ENCODE peak calls at places on chromosomes 7 and 10, in eight cellular contexts. C, R, H, W, I, S, L and Z are unnamed samples.

GRCh38 chr10:11270135-11270857 is 252.6 kb downstream of the CELF2 start:
- DNase-seq in C (peak; percentile 74), R (peak; percentile 68), H (no peak), W (peak; percentile 48), I (peak; percentile 50), S (peak; percentile 71), L (peak; percentile 61), Z (peak; percentile 30)

GRCh38 chr7:23076774-23077173 is 28.8 kb upstream of the KLHL7 start:
- DNase-seq in C (no peak), R (no peak), H (no peak), W (no peak), I (no peak), S (no peak), L (no peak), Z (no peak)

GRCh38 chr7:140876519-140877248 is 48.0 kb downstream of the BRAF start:
- DNase-seq in C (no peak), R (no peak), H (peak; percentile 27), W (peak; percentile 84), I (no peak), S (no peak), L (no peak), Z (peak; percentile 34)

GRCh38 chr10:99807786-99808185 is 25.3 kb downstream of the ABCC2 start:
- DNase-seq in C (no peak), R (no peak), H (no peak), W (no peak), I (no peak), S (no peak), L (no peak), Z (no peak)

GRCh38 chr7:5445991-5446594 is 22.5 kb upstream of the TNRC18 start:
- DNase-seq in C (no peak), R (no peak), H (no peak), W (no peak), I (no peak), S (no peak), L (peak; percentile 50), Z (no peak)

GRCh38 chr7:155878250-155878649 is 66.0 kb upstream of the SHH start:
- DNase-seq in C (no peak), R (no peak), H (no peak), W (no peak), I (no peak), S (no peak), L (no peak), Z (no peak)

GRCh38 chr10:69723653-69724052 is 78.1 kb upstream of the COL13A1 start:
- DNase-seq in C (no peak), R (no peak), H (no peak), W (no peak), I (no peak), S (no peak), L (no peak), Z (no peak)

GRCh38 chr10:35204650-35205319 is 78.1 kb downstream of the CREM start:
- DNase-seq in C (no peak), R (no peak), H (no peak), W (no peak), I (no peak), S (no peak), L (no peak), Z (no peak)

GRCh38 chr10:133318494-133319127 is 9.9 kb downstream of the ZNF511 start:
- DNase-seq in C (peak; percentile 70), R (peak; percentile 68), H (no peak), W (peak; percentile 42), I (no peak), S (no peak), L (peak; percentile 56), Z (no peak)

GRCh38 chr7:107446988-107447387 is 22.9 kb upstream of the GPR22 start:
- DNase-seq in C (no peak), R (no peak), H (no peak), W (peak; percentile 52), I (no peak), S (no peak), L (no peak), Z (no peak)

GRCh38 chr7:116252249-116252648 is 41.9 kb downstream of the TES start:
- DNase-seq in C (no peak), R (no peak), H (no peak), W (no peak), I (no peak), S (no peak), L (no peak), Z (no peak)

GRCh38 chr7:116246357-116246756 is 36.0 kb downstream of the TES start:
- DNase-seq in C (no peak), R (no peak), H (no peak), W (no peak), I (no peak), S (no peak), L (no peak), Z (no peak)

GRCh38 chr7:116251675-116252074 is 41.3 kb downstream of the TES start:
- DNase-seq in C (no peak), R (no peak), H (no peak), W (no peak), I (no peak), S (no peak), L (no peak), Z (no peak)

GRCh38 chr7:116249969-116250553 is 39.7 kb downstream of the TES start:
- DNase-seq in C (no peak), R (no peak), H (no peak), W (peak; percentile 76), I (peak; percentile 52), S (no peak), L (peak; percentile 57), Z (no peak)
- TF ChIP-seq CTCF in C (peak; percentile 15), R (no peak), H (peak; percentile 65), W (peak; percentile 68), I (peak; percentile 21), S (peak; percentile 13), L (peak; percentile 55), Z (peak; percentile 69)

GRCh38 chr7:27971171-27971570 is 209.4 kb downstream of the JAZF1 start:
- DNase-seq in C (no peak), R (no peak), H (no peak), W (no peak), I (no peak), S (no peak), L (no peak), Z (no peak)
- H3K4me3 ChIP-seq in C (no peak overlapping the region), R (no peak overlapping the region), H (no peak overlapping the region), W (no peak overlapping the region), I (no peak overlapping the region), S (no peak overlapping the region), L (no peak overlapping the region), Z (no peak overlapping the region)

GRCh38 chr10:102713483-102713813 is 749 bp downstream of the ARL3 start:
- DNase-seq in C (no peak), R (no peak), H (no peak), W (no peak), I (no peak), S (no peak), L (no peak), Z (no peak)

GRCh38 chr10:102712843-102713242 is 1.4 kb downstream of the ARL3 start:
- DNase-seq in C (no peak), R (no peak), H (no peak), W (no peak), I (no peak), S (no peak), L (no peak), Z (no peak)

GRCh38 chr10:102713814-102714620 is at the start of gene ARL3:
- DNase-seq in C (peak; percentile 94), R (peak; percentile 97), H (peak; percentile 89), W (peak; percentile 97), I (peak; percentile 98), S (peak; percentile 94), L (peak; percentile 95), Z (peak; percentile 93)

GRCh38 chr10:102715880-102716279 is 1.4 kb downstream of the SFXN2 start:
- DNase-seq in C (no peak), R (no peak), H (no peak), W (no peak), I (no peak), S (no peak), L (no peak), Z (no peak)

DNA sequence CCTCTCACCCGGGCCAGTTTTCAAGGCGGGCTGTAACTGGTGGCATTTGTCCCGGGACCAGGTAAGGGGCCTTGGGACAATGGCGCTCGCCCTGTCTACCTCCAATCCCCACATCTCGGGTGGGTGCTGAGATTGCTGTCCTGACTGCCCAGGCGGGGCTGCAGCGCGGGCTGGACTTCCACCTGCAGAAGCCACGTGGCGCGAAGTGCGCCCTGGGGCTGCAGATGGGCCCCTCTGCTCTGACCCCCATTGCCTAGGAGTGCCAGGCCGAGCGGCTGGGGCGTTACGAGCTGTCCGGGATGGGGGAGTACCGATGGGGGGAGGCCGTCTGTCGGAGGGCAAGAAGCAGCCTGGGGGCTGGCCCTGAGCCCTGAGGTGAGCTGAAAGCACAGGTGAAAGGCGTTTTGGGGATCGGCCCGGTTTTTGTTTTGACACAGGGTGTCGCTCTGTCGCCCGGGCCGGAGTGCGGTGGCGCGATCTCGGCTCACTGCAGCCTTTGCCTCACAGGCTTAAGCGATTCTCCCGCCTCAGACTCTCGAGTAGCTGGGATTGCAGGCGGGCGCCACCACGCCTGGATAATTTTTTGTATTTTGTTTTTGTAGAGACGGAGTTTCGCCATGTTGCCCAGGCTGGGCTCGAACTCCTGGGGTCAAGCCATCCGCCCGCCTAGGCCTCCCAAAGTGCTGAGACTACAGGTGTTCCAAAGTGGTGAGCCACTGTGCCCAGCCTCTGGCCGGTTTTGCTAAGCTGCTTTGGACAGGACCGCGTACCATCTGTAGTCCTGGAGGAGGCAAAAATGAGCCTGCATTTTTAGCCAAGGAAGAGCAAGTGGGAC is at the start of gene SFXN2:
- DNase-seq in C (peak; percentile 43), R (peak; percentile 55), H (no peak), W (no peak), I (no peak), S (no peak), L (no peak), Z (no peak)
- TF ChIP-seq CTCF in C (no peak), R (no peak), H (no peak), W (no peak), I (no peak), S (no peak), L (peak; percentile 54), Z (no peak)

GRCh38 chr10:121975295-121976086 is 474 bp upstream of the NSMCE4A start:
- DNase-seq in C (no peak), R (no peak), H (no peak), W (no peak), I (no peak), S (no peak), L (no peak), Z (no peak)
- H3K4me3 ChIP-seq in C (peak overlapping the region; percentile 86), R (peak overlapping the region; percentile 70), H (peak overlapping the region; percentile 53), W (peak overlapping the region; percentile 80), I (peak overlapping the region; percentile 83), S (peak overlapping the region; percentile 87), L (peak overlapping the region; percentile 69), Z (peak overlapping the region; percentile 68)

GRCh38 chr7:44272981-44273380 is 52.4 kb downstream of the CAMK2B start:
- DNase-seq in C (no peak), R (no peak), H (no peak), W (no peak), I (no peak), S (no peak), L (no peak), Z (no peak)

GRCh38 chr7:44273681-44274622 is 51.4 kb downstream of the CAMK2B start:
- DNase-seq in C (no peak), R (no peak), H (no peak), W (no peak), I (no peak), S (no peak), L (no peak), Z (no peak)

GRCh38 chr7:44275829-44276570 is 49.4 kb downstream of the CAMK2B start:
- DNase-seq in C (no peak), R (no peak), H (no peak), W (no peak), I (no peak), S (no peak), L (no peak), Z (no peak)

GRCh38 chr7:44275146-44275545 is 50.2 kb downstream of the CAMK2B start:
- DNase-seq in C (no peak), R (no peak), H (no peak), W (no peak), I (no peak), S (no peak), L (no peak), Z (no peak)

GRCh38 chr7:44274623-44274975 is 50.8 kb downstream of the CAMK2B start:
- DNase-seq in C (no peak), R (no peak), H (no peak), W (no peak), I (no peak), S (no peak), L (no peak), Z (no peak)
- TF ChIP-seq CTCF in C (no peak), R (no peak), H (no peak), W (no peak), I (no peak), S (no peak), L (no peak), Z (no peak)